ENCODE peak calls at places on chromosomes 7 and 10, in six cellular contexts. One of them, this sample, is unnamed.

GRCh38 chr7:74044366-74045350 is 16.7 kb downstream of the ELN start:
- DNase-seq in activated naive CD8-positive, alpha-beta T cell treated with anti-CD3 and anti-CD28 coated beads, Interleukin-2, amount 50 U/mL, for 24 hours: no peak
- DNase-seq in immature natural killer cell: no peak
- DNase-seq in brain pericyte: no peak
- DNase-seq in MCF 10A: no peak
- DNase-seq in OCI-M1: no peak
- DNase-seq in this sample: no peak

GRCh38 chr10:131899116-131899690 is 1.6 kb upstream of the PPP2R2D start:
- DNase-seq in activated naive CD8-positive, alpha-beta T cell treated with anti-CD3 and anti-CD28 coated beads, Interleukin-2, amount 50 U/mL, for 24 hours: no peak
- DNase-seq in immature natural killer cell: no peak
- DNase-seq in brain pericyte: no peak
- DNase-seq in MCF 10A: no peak
- DNase-seq in OCI-M1: no peak
- DNase-seq in this sample: no peak

GRCh38 chr7:55441668-55442305 is 76.7 kb downstream of the LANCL2 start:
- DNase-seq in activated naive CD8-positive, alpha-beta T cell treated with anti-CD3 and anti-CD28 coated beads, Interleukin-2, amount 50 U/mL, for 24 hours: no peak
- DNase-seq in immature natural killer cell: no peak
- DNase-seq in brain pericyte: no peak
- DNase-seq in MCF 10A: peak; percentile 25
- DNase-seq in OCI-M1: no peak
- DNase-seq in this sample: no peak

GRCh38 chr10:109968954-109969644 is 38.7 kb upstream of the ADD3 start:
- DNase-seq in activated naive CD8-positive, alpha-beta T cell treated with anti-CD3 and anti-CD28 coated beads, Interleukin-2, amount 50 U/mL, for 24 hours: no peak
- DNase-seq in immature natural killer cell: no peak
- DNase-seq in brain pericyte: no peak
- DNase-seq in MCF 10A: no peak
- DNase-seq in OCI-M1: no peak
- DNase-seq in this sample: no peak

GRCh38 chr7:98981701-98982100 is 103.4 kb downstream of the TRRAP start:
- DNase-seq in activated naive CD8-positive, alpha-beta T cell treated with anti-CD3 and anti-CD28 coated beads, Interleukin-2, amount 50 U/mL, for 24 hours: no peak
- DNase-seq in immature natural killer cell: no peak
- DNase-seq in brain pericyte: no peak
- DNase-seq in MCF 10A: no peak
- DNase-seq in OCI-M1: no peak
- DNase-seq in this sample: no peak

GRCh38 chr10:44233561-44234470 is 151.1 kb downstream of the CXCL12 start:
- DNase-seq in activated naive CD8-positive, alpha-beta T cell treated with anti-CD3 and anti-CD28 coated beads, Interleukin-2, amount 50 U/mL, for 24 hours: no peak
- DNase-seq in immature natural killer cell: no peak
- DNase-seq in brain pericyte: peak; percentile 31
- DNase-seq in MCF 10A: no peak
- DNase-seq in OCI-M1: peak; percentile 26
- DNase-seq in this sample: no peak

GRCh38 chr7:137992738-137993394 is 9.0 kb downstream of the CREB3L2 start:
- DNase-seq in activated naive CD8-positive, alpha-beta T cell treated with anti-CD3 and anti-CD28 coated beads, Interleukin-2, amount 50 U/mL, for 24 hours: no peak
- DNase-seq in immature natural killer cell: no peak
- DNase-seq in brain pericyte: no peak
- DNase-seq in MCF 10A: peak; percentile 88
- DNase-seq in OCI-M1: peak; percentile 67
- DNase-seq in this sample: peak; percentile 11

GRCh38 chr7:44282601-44283171 is 42.7 kb downstream of the CAMK2B start:
- DNase-seq in activated naive CD8-positive, alpha-beta T cell treated with anti-CD3 and anti-CD28 coated beads, Interleukin-2, amount 50 U/mL, for 24 hours: no peak
- DNase-seq in immature natural killer cell: no peak
- DNase-seq in brain pericyte: no peak
- DNase-seq in MCF 10A: no peak
- DNase-seq in OCI-M1: no peak
- DNase-seq in this sample: no peak

GRCh38 chr7:155738652-155739537 is 73.4 kb downstream of the SHH start:
- DNase-seq in activated naive CD8-positive, alpha-beta T cell treated with anti-CD3 and anti-CD28 coated beads, Interleukin-2, amount 50 U/mL, for 24 hours: peak; percentile 71
- DNase-seq in immature natural killer cell: peak; percentile 27
- DNase-seq in brain pericyte: peak; percentile 41
- DNase-seq in MCF 10A: peak; percentile 83
- DNase-seq in OCI-M1: peak; percentile 51
- DNase-seq in this sample: peak; percentile 86

GRCh38 chr10:50497758-50498157 is 126.0 kb downstream of the SGMS1 start:
- DNase-seq in activated naive CD8-positive, alpha-beta T cell treated with anti-CD3 and anti-CD28 coated beads, Interleukin-2, amount 50 U/mL, for 24 hours: no peak
- DNase-seq in immature natural killer cell: no peak
- DNase-seq in brain pericyte: no peak
- DNase-seq in MCF 10A: peak; percentile 59
- DNase-seq in OCI-M1: peak; percentile 30
- DNase-seq in this sample: no peak

GRCh38 chr10:15585303-15585715 is 134.4 kb downstream of the ITGA8 start:
- DNase-seq in activated naive CD8-positive, alpha-beta T cell treated with anti-CD3 and anti-CD28 coated beads, Interleukin-2, amount 50 U/mL, for 24 hours: peak; percentile 34
- DNase-seq in immature natural killer cell: no peak
- DNase-seq in brain pericyte: no peak
- DNase-seq in MCF 10A: peak; percentile 61
- DNase-seq in OCI-M1: peak; percentile 84
- DNase-seq in this sample: peak; percentile 59